ENCODE peak calls at places on chromosomes 16 and 17, in nine cellular contexts. One of them, this sample, is unnamed.

GRCh38 chr16:1610071-1610840 is 1.6 kb downstream of the IFT140 start:
- DNase-seq in ovary: peak; percentile 90
- DNase-seq in prostate gland: peak; percentile 88
- DNase-seq in IMR-90: peak; percentile 73
- DNase-seq in Peyer's patch: peak; percentile 79
- DNase-seq in sigmoid colon: peak; percentile 94
- DNase-seq in breast epithelium: peak; percentile 91
- DNase-seq in tibial nerve: peak; percentile 84
- DNase-seq in stomach: peak; percentile 93
- DNase-seq in this sample: peak; percentile 86

GRCh38 chr17:66411498-66411897 is 109.1 kb downstream of the PRKCA start:
- DNase-seq in ovary: no peak
- DNase-seq in prostate gland: no peak
- DNase-seq in IMR-90: no peak
- DNase-seq in Peyer's patch: no peak
- DNase-seq in sigmoid colon: no peak
- DNase-seq in breast epithelium: no peak
- DNase-seq in tibial nerve: no peak
- DNase-seq in stomach: no peak
- DNase-seq in this sample: no peak

GRCh38 chr16:17510532-17510931 is 39.8 kb upstream of the XYLT1 start:
- DNase-seq in ovary: no peak
- DNase-seq in prostate gland: no peak
- DNase-seq in IMR-90: peak; percentile 35
- DNase-seq in Peyer's patch: no peak
- DNase-seq in sigmoid colon: no peak
- DNase-seq in breast epithelium: no peak
- DNase-seq in tibial nerve: no peak
- DNase-seq in stomach: no peak
- DNase-seq in this sample: no peak

GRCh38 chr17:70654706-70655105 is 485.4 kb downstream of the KCNJ2 start:
- DNase-seq in ovary: no peak
- DNase-seq in prostate gland: no peak
- DNase-seq in IMR-90: no peak
- DNase-seq in Peyer's patch: no peak
- DNase-seq in sigmoid colon: no peak
- DNase-seq in breast epithelium: no peak
- DNase-seq in tibial nerve: peak; percentile 24
- DNase-seq in stomach: no peak
- DNase-seq in this sample: no peak

GRCh38 chr16:68416057-68417046 is 32.0 kb downstream of the SMPD3 start:
- DNase-seq in ovary: no peak
- DNase-seq in prostate gland: peak; percentile 90
- DNase-seq in IMR-90: no peak
- DNase-seq in Peyer's patch: no peak
- DNase-seq in sigmoid colon: no peak
- DNase-seq in breast epithelium: peak; percentile 56
- DNase-seq in tibial nerve: no peak
- DNase-seq in stomach: peak; percentile 66
- DNase-seq in this sample: no peak

GRCh38 chr17:1001640-1002411 is 4.9 kb downstream of the TIMM22 start:
- DNase-seq in ovary: no peak
- DNase-seq in prostate gland: no peak
- DNase-seq in IMR-90: peak; percentile 75
- DNase-seq in Peyer's patch: no peak
- DNase-seq in sigmoid colon: no peak
- DNase-seq in breast epithelium: no peak
- DNase-seq in tibial nerve: peak; percentile 41
- DNase-seq in stomach: no peak
- DNase-seq in this sample: no peak

GRCh38 chr16:87877942-87878507 is 8.7 kb upstream of the SLC7A5 start:
- DNase-seq in ovary: no peak
- DNase-seq in prostate gland: no peak
- DNase-seq in IMR-90: no peak
- DNase-seq in Peyer's patch: no peak
- DNase-seq in sigmoid colon: no peak
- DNase-seq in breast epithelium: no peak
- DNase-seq in tibial nerve: no peak
- DNase-seq in stomach: no peak
- DNase-seq in this sample: no peak

GRCh38 chr16:19136549-19137196 is 22.9 kb downstream of the ITPRIPL2 start:
- DNase-seq in ovary: no peak
- DNase-seq in prostate gland: no peak
- DNase-seq in IMR-90: peak; percentile 53
- DNase-seq in Peyer's patch: no peak
- DNase-seq in sigmoid colon: peak; percentile 78
- DNase-seq in breast epithelium: no peak
- DNase-seq in tibial nerve: peak; percentile 50
- DNase-seq in stomach: no peak
- DNase-seq in this sample: no peak

GRCh38 chr16:86834451-86835035 is 256.2 kb downstream of the FOXL1 start:
- DNase-seq in ovary: no peak
- DNase-seq in prostate gland: no peak
- DNase-seq in IMR-90: peak; percentile 88
- DNase-seq in Peyer's patch: no peak
- DNase-seq in sigmoid colon: peak; percentile 53
- DNase-seq in breast epithelium: no peak
- DNase-seq in tibial nerve: no peak
- DNase-seq in stomach: no peak
- DNase-seq in this sample: no peak

DNA sequence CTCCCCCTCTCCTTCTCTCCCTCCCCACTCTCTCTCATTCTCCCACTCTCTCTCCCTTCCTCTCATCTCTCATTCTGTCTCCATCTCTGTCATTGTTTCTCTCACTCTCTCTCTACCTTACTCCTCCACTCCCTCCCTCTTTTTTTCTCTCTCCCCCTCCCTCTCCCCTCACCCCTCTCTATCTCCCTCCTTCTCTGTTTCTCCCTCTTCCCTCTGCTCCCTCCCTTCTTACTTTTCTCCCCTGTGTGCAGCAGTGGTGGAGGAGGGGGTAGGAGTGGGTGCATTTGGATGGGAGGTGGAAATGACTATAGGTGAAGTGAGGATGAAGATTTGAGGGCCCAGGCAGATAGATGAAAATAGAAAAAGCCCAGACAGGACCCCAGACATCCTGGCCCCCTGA is 70.9 kb downstream of the HLF start:
- DNase-seq in ovary: no peak
- DNase-seq in prostate gland: no peak
- DNase-seq in IMR-90: no peak
- DNase-seq in Peyer's patch: no peak
- DNase-seq in sigmoid colon: no peak
- DNase-seq in breast epithelium: no peak
- DNase-seq in tibial nerve: no peak
- DNase-seq in stomach: no peak
- DNase-seq in this sample: no peak
- H3K4me3 ChIP-seq in ovary: no peak overlapping the region
- H3K4me3 ChIP-seq in prostate gland: no peak overlapping the region
- H3K4me3 ChIP-seq in IMR-90: no peak overlapping the region
- H3K4me3 ChIP-seq in Peyer's patch: no peak overlapping the region
- H3K4me3 ChIP-seq in sigmoid colon: no peak overlapping the region
- H3K4me3 ChIP-seq in breast epithelium: no peak overlapping the region
- H3K4me3 ChIP-seq in tibial nerve: no peak overlapping the region
- H3K4me3 ChIP-seq in stomach: no peak overlapping the region
- H3K4me3 ChIP-seq in this sample: no peak overlapping the region

GRCh38 chr17:45812102-45812501 is 28.0 kb downstream of the CRHR1 start:
- DNase-seq in ovary: no peak
- DNase-seq in prostate gland: no peak
- DNase-seq in IMR-90: no peak
- DNase-seq in Peyer's patch: no peak
- DNase-seq in sigmoid colon: no peak
- DNase-seq in breast epithelium: no peak
- DNase-seq in tibial nerve: no peak
- DNase-seq in stomach: no peak
- DNase-seq in this sample: no peak

GRCh38 chr17:45814622-45815606 is 29.8 kb upstream of the SPPL2C start:
- DNase-seq in ovary: no peak
- DNase-seq in prostate gland: no peak
- DNase-seq in IMR-90: no peak
- DNase-seq in Peyer's patch: no peak
- DNase-seq in sigmoid colon: no peak
- DNase-seq in breast epithelium: no peak
- DNase-seq in tibial nerve: no peak
- DNase-seq in stomach: no peak
- DNase-seq in this sample: no peak

GRCh38 chr17:45809484-45809883 is 25.4 kb downstream of the CRHR1 start:
- DNase-seq in ovary: no peak
- DNase-seq in prostate gland: no peak
- DNase-seq in IMR-90: no peak
- DNase-seq in Peyer's patch: no peak
- DNase-seq in sigmoid colon: no peak
- DNase-seq in breast epithelium: no peak
- DNase-seq in tibial nerve: no peak
- DNase-seq in stomach: no peak
- DNase-seq in this sample: no peak

GRCh38 chr17:45815752-45816151 is 28.9 kb upstream of the SPPL2C start:
- DNase-seq in ovary: no peak
- DNase-seq in prostate gland: no peak
- DNase-seq in IMR-90: no peak
- DNase-seq in Peyer's patch: no peak
- DNase-seq in sigmoid colon: no peak
- DNase-seq in breast epithelium: no peak
- DNase-seq in tibial nerve: no peak
- DNase-seq in stomach: no peak
- DNase-seq in this sample: no peak

DNA sequence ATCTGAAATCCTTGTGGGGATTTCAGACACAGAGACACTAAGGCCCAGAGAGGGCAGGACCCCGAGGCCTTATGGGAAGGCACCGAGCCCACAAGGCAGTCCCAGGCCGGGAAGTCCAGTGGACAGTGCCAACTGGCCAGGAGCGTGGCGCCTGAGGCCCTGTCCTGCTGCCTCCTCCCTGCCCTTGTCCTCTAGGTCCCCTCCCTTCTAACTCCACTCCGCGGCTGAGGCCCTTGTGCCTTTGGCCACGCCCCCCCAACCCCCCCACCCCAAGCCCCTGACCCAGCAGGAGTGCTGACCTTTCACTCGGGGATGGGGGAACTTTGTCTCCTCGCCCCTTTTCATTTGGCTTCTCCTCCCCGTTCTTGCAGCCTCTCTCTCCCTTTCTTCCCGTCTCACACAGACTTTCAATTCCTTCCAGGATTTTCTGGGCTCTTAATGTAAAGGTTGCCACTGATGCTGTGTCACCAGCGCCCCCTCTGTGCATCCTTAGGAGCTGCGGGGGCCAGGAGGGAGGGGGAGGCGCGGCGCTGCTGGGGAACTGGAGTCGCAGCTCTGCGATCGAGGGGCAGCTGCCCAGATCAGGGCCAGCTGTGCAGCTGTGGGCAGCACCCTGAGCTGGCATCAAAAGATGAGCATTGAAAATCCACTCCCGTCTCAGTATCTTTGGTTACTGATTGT is 29.1 kb downstream of the CRHR1 start:
- DNase-seq in ovary: no peak
- DNase-seq in prostate gland: no peak
- DNase-seq in IMR-90: no peak
- DNase-seq in Peyer's patch: no peak
- DNase-seq in sigmoid colon: no peak
- DNase-seq in breast epithelium: no peak
- DNase-seq in tibial nerve: no peak
- DNase-seq in stomach: no peak
- DNase-seq in this sample: no peak
- TF ChIP-seq CTCF in ovary: no peak
- TF ChIP-seq CTCF in prostate gland: no peak
- TF ChIP-seq CTCF in IMR-90: peak; percentile 31
- TF ChIP-seq CTCF in Peyer's patch: no peak
- TF ChIP-seq CTCF in sigmoid colon: no peak
- TF ChIP-seq CTCF in breast epithelium: no peak
- TF ChIP-seq CTCF in tibial nerve: no peak
- TF ChIP-seq CTCF in stomach: no peak
- TF ChIP-seq CTCF in this sample: no peak

DNA sequence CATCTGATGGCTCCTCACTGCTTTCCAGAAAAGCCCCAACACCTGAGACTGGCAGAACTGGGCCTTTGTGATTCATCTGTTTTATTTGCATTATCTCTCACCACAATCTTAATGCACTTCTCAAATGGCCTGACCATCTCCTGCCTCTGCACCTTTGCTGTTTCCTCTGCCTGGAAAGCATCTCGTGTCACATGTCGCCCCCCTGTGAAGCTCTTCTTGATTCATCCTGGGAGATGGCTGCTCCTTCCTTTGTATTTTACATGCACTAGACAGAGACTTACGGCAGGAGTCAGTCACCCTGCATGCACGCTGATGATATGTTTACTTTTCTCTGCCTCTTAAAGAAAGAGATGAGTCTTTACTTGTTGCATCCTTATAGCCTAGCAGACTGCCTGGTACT is 30.0 kb downstream of the HNF1B start:
- DNase-seq in ovary: no peak
- DNase-seq in prostate gland: no peak
- DNase-seq in IMR-90: peak; percentile 20
- DNase-seq in Peyer's patch: no peak
- DNase-seq in sigmoid colon: no peak
- DNase-seq in breast epithelium: no peak
- DNase-seq in tibial nerve: no peak
- DNase-seq in stomach: no peak
- DNase-seq in this sample: no peak
- TF ChIP-seq POLR2A in ovary: no peak
- TF ChIP-seq POLR2A in prostate gland: no peak
- TF ChIP-seq POLR2A in IMR-90: no peak
- TF ChIP-seq POLR2A in Peyer's patch: no peak
- TF ChIP-seq POLR2A in sigmoid colon: no peak
- TF ChIP-seq POLR2A in breast epithelium: no peak
- TF ChIP-seq POLR2A in tibial nerve: no peak
- TF ChIP-seq POLR2A in stomach: no peak
- TF ChIP-seq POLR2A in this sample: no peak

GRCh38 chr17:55450232-55450631 is 28.6 kb upstream of the MMD start:
- DNase-seq in ovary: no peak
- DNase-seq in prostate gland: no peak
- DNase-seq in IMR-90: no peak
- DNase-seq in Peyer's patch: no peak
- DNase-seq in sigmoid colon: no peak
- DNase-seq in breast epithelium: no peak
- DNase-seq in tibial nerve: no peak
- DNase-seq in stomach: no peak
- DNase-seq in this sample: no peak

GRCh38 chr17:55451758-55452468 is 30.3 kb upstream of the MMD start:
- DNase-seq in ovary: no peak
- DNase-seq in prostate gland: no peak
- DNase-seq in IMR-90: peak; percentile 68
- DNase-seq in Peyer's patch: no peak
- DNase-seq in sigmoid colon: no peak
- DNase-seq in breast epithelium: no peak
- DNase-seq in tibial nerve: no peak
- DNase-seq in stomach: no peak
- DNase-seq in this sample: no peak

GRCh38 chr17:55448681-55449080 is 27.0 kb upstream of the MMD start:
- DNase-seq in ovary: no peak
- DNase-seq in prostate gland: peak; percentile 46
- DNase-seq in IMR-90: peak; percentile 75
- DNase-seq in Peyer's patch: no peak
- DNase-seq in sigmoid colon: no peak
- DNase-seq in breast epithelium: no peak
- DNase-seq in tibial nerve: no peak
- DNase-seq in stomach: no peak
- DNase-seq in this sample: no peak

GRCh38 chr17:55453836-55454557 is 32.4 kb upstream of the MMD start:
- DNase-seq in ovary: no peak
- DNase-seq in prostate gland: no peak
- DNase-seq in IMR-90: no peak
- DNase-seq in Peyer's patch: no peak
- DNase-seq in sigmoid colon: no peak
- DNase-seq in breast epithelium: no peak
- DNase-seq in tibial nerve: no peak
- DNase-seq in stomach: no peak
- DNase-seq in this sample: no peak

GRCh38 chr17:55451203-55451641 is 29.6 kb upstream of the MMD start:
- DNase-seq in ovary: no peak
- DNase-seq in prostate gland: no peak
- DNase-seq in IMR-90: peak; percentile 69
- DNase-seq in Peyer's patch: no peak
- DNase-seq in sigmoid colon: no peak
- DNase-seq in breast epithelium: no peak
- DNase-seq in tibial nerve: no peak
- DNase-seq in stomach: no peak
- DNase-seq in this sample: no peak
- H3K4me3 ChIP-seq in ovary: no peak overlapping the region
- H3K4me3 ChIP-seq in prostate gland: no peak overlapping the region
- H3K4me3 ChIP-seq in IMR-90: no peak overlapping the region
- H3K4me3 ChIP-seq in Peyer's patch: no peak overlapping the region
- H3K4me3 ChIP-seq in sigmoid colon: no peak overlapping the region
- H3K4me3 ChIP-seq in breast epithelium: no peak overlapping the region
- H3K4me3 ChIP-seq in tibial nerve: no peak overlapping the region
- H3K4me3 ChIP-seq in stomach: no peak overlapping the region
- H3K4me3 ChIP-seq in this sample: no peak overlapping the region

This sample was measured in lower leg skin.